ENCODE peak calls at places on chromosomes 12 and 14, in eight cellular contexts. I is tibial nerve; V is CD8-positive, alpha-beta T cell; A is right atrium auricular region; K is cardiac fibroblast; C is HL-60; E is PC-3; Y is mucosa of descending colon. F is an unnamed sample.

GRCh38 chr12:31105668-31106067 is 32.0 kb downstream of the DDX11 start:
- DNase-seq in I (no peak), V (no peak), A (peak), K (no peak), C (no peak), E (no peak), Y (no peak), F (no peak)

GRCh38 chr14:93023802-93024434 is 91.8 kb downstream of the ITPK1 start:
- DNase-seq in I (no peak), V (no peak), A (no peak), K (no peak), C (no peak), E (no peak), Y (no peak), F (no peak)

GRCh38 chr14:90483551-90483950 is 86.7 kb downstream of the CALM1 start:
- DNase-seq in I (no peak), V (peak), A (peak), K (no peak), C (peak), E (no peak), Y (peak), F (no peak)

GRCh38 chr14:74852922-74853530 is 22.9 kb downstream of the PROX2 start:
- DNase-seq in I (no peak), V (no peak), A (no peak), K (peak), C (no peak), E (no peak), Y (no peak), F (peak)

GRCh38 chr14:105492966-105493871 is 2.2 kb downstream of the TEDC1 start:
- DNase-seq in I (peak), V (no peak), A (no peak), K (no peak), C (no peak), E (no peak), Y (no peak), F (no peak)

GRCh38 chr14:100664841-100665425 is 61.8 kb upstream of the DLK1 start:
- DNase-seq in I (no peak), V (no peak), A (no peak), K (peak), C (no peak), E (no peak), Y (peak), F (peak)

GRCh38 chr12:57753938-57754337 is 965 bp upstream of the MARCHF9 start:
- DNase-seq in I (no peak), V (no peak), A (no peak), K (no peak), C (no peak), E (no peak), Y (no peak), F (no peak)

GRCh38 chr12:460301-461230 is 827 bp downstream of the B4GALNT3 start:
- DNase-seq in I (no peak), V (no peak), A (no peak), K (no peak), C (no peak), E (no peak), Y (peak), F (no peak)

GRCh38 chr14:95300002-95300696 is 19.6 kb downstream of the CLMN start:
- DNase-seq in I (no peak), V (no peak), A (no peak), K (no peak), C (no peak), E (no peak), Y (no peak), F (no peak)

GRCh38 chr12:14949631-14950030 is 11.3 kb upstream of the ERP27 start:
- DNase-seq in I (no peak), V (no peak), A (no peak), K (no peak), C (no peak), E (no peak), Y (no peak), F (no peak)

GRCh38 chr12:25084816-25085215 is 110.1 kb downstream of the DNAI7 start:
- DNase-seq in I (no peak), V (no peak), A (no peak), K (no peak), C (no peak), E (no peak), Y (no peak), F (no peak)

GRCh38 chr14:51873221-51873893 is 12.9 kb downstream of the GNG2 start:
- DNase-seq in I (no peak), V (no peak), A (no peak), K (peak), C (no peak), E (peak), Y (peak), F (peak)

GRCh38 chr12:123859035-123859434 is 96.9 kb downstream of the DNAH10 start:
- DNase-seq in I (no peak), V (no peak), A (no peak), K (no peak), C (no peak), E (no peak), Y (no peak), F (no peak)

GRCh38 chr12:33825442-33825841 is 196.9 kb upstream of the ALG10 start:
- DNase-seq in I (no peak), V (no peak), A (no peak), K (no peak), C (no peak), E (peak), Y (no peak), F (no peak)

GRCh38 chr14:78690836-78691235 is 520.7 kb downstream of the NRXN3 start:
- DNase-seq in I (no peak), V (no peak), A (no peak), K (peak), C (no peak), E (no peak), Y (no peak), F (no peak)

GRCh38 chr14:101176535-101177205 is 273.1 kb upstream of the RTL1 start:
- DNase-seq in I (no peak), V (no peak), A (peak), K (no peak), C (no peak), E (no peak), Y (no peak), F (no peak)

GRCh38 chr14:34043627-34044372 is 92.9 kb upstream of the EGLN3 start:
- DNase-seq in I (no peak), V (peak), A (no peak), K (no peak), C (no peak), E (peak), Y (peak), F (no peak)

GRCh38 chr12:124686001-124686884 is 118.8 kb upstream of the NCOR2 start:
- DNase-seq in I (no peak), V (no peak), A (no peak), K (peak), C (no peak), E (peak), Y (no peak), F (peak)

GRCh38 chr12:48105867-48106563 is at the start of gene SENP1:
- DNase-seq in I (peak), V (peak), A (peak), K (peak), C (peak), E (peak), Y (peak), F (peak)

GRCh38 chr12:130258863-130259262 is 78.8 kb upstream of the PIWIL1 start:
- DNase-seq in I (no peak), V (no peak), A (no peak), K (no peak), C (no peak), E (no peak), Y (no peak), F (no peak)

GRCh38 chr14:80212025-80212402 is 710 bp upstream of the DIO2 start:
- DNase-seq in I (no peak), V (no peak), A (no peak), K (peak), C (no peak), E (no peak), Y (no peak), F (peak)

GRCh38 chr12:40314927-40315326 is 90.1 kb downstream of the LRRK2 start:
- DNase-seq in I (no peak), V (no peak), A (no peak), K (no peak), C (no peak), E (no peak), Y (no peak), F (no peak)

GRCh38 chr12:76080017-76080728 is 4.3 kb downstream of the NAP1L1 start:
- DNase-seq in I (no peak), V (no peak), A (no peak), K (no peak), C (no peak), E (no peak), Y (no peak), F (no peak)
- H3K4me3 ChIP-seq in I (no peak), V (no peak), A (no peak), K (no peak), C (no peak), E (peak), Y (no peak), F (no peak)

GRCh38 chr14:30610719-30611388 is 11.3 kb upstream of the SCFD1 start:
- DNase-seq in I (no peak), V (no peak), A (no peak), K (peak), C (peak), E (peak), Y (peak), F (peak)
- TF ChIP-seq CTCF in I (no peak), V (no peak), A (no peak), K (peak), C (peak), E (peak), Y (no peak), F (peak)

GRCh38 chr14:58297762-58298476 is 436 bp upstream of the ARID4A start:
- DNase-seq in I (peak), V (peak), A (peak), K (peak), C (peak), E (peak), Y (peak), F (peak)

GRCh38 chr14:58298477-58298879 is at the start of gene ARID4A:
- DNase-seq in I (peak), V (peak), A (no peak), K (no peak), C (no peak), E (no peak), Y (peak), F (no peak)

GRCh38 chr14:58297412-58297761 is 968 bp upstream of the ARID4A start:
- DNase-seq in I (no peak), V (no peak), A (no peak), K (peak), C (no peak), E (no peak), Y (no peak), F (peak)

GRCh38 chr14:58298880-58299664 is 717 bp downstream of the ARID4A start:
- DNase-seq in I (no peak), V (peak), A (no peak), K (peak), C (no peak), E (no peak), Y (peak), F (no peak)

GRCh38 chr14:58296731-58297130 is 1.6 kb upstream of the ARID4A start:
- DNase-seq in I (no peak), V (no peak), A (no peak), K (no peak), C (no peak), E (peak), Y (no peak), F (peak)
- H3K4me3 ChIP-seq in I (peak), V (peak), A (peak), K (peak), C (peak), E (peak), Y (no peak), F (peak)

GRCh38 chr12:114855678-114856077 is 171.7 kb upstream of the TBX3 start:
- DNase-seq in I (no peak), V (no peak), A (no peak), K (no peak), C (no peak), E (no peak), Y (no peak), F (no peak)

GRCh38 chr12:114853003-114853529 is 169.1 kb upstream of the TBX3 start:
- DNase-seq in I (no peak), V (no peak), A (no peak), K (peak), C (no peak), E (no peak), Y (no peak), F (peak)

GRCh38 chr12:114863911-114864310 is 179.9 kb upstream of the TBX3 start:
- DNase-seq in I (no peak), V (no peak), A (no peak), K (no peak), C (no peak), E (no peak), Y (no peak), F (no peak)

GRCh38 chr12:114860969-114861368 is 177.0 kb upstream of the TBX3 start:
- DNase-seq in I (no peak), V (no peak), A (no peak), K (no peak), C (no peak), E (no peak), Y (no peak), F (no peak)

GRCh38 chr12:114858388-114859146 is 174.6 kb upstream of the TBX3 start:
- DNase-seq in I (no peak), V (no peak), A (no peak), K (no peak), C (no peak), E (peak), Y (peak), F (no peak)
- TF ChIP-seq CTCF in I (no peak), V (no peak), A (no peak), K (peak), C (no peak), E (peak), Y (no peak), F (no peak)

GRCh38 chr12:67070604-67071003 is 198.6 kb upstream of the CAND1 start:
- DNase-seq in I (no peak), V (no peak), A (no peak), K (no peak), C (no peak), E (no peak), Y (no peak), F (no peak)

GRCh38 chr12:67068773-67069450 is 200.2 kb upstream of the CAND1 start:
- DNase-seq in I (no peak), V (peak), A (no peak), K (peak), C (no peak), E (peak), Y (peak), F (peak)

GRCh38 chr12:67069451-67070306 is 199.5 kb upstream of the CAND1 start:
- DNase-seq in I (no peak), V (peak), A (no peak), K (peak), C (peak), E (peak), Y (peak), F (peak)

GRCh38 chr12:67068204-67068731 is 200.9 kb upstream of the CAND1 start:
- DNase-seq in I (no peak), V (no peak), A (no peak), K (no peak), C (no peak), E (peak), Y (peak), F (peak)

DNA sequence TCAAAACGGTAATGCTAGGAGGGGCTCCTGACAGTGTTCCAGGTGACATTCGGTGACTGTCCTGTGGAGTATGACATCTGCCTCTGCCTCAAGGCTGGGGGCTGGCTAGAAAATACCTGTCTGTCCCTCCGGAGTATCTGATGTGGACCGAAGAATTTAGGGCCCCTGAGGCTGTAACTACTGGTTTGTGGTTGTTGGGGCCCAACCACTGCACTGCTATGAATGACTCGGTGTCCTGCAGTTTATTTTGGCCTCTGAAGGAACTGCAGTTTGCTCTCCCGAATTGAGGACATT is 198.9 kb upstream of the CAND1 start:
- DNase-seq in I (no peak), V (no peak), A (no peak), K (no peak), C (no peak), E (no peak), Y (no peak), F (no peak)
- H3K4me3 ChIP-seq in I (no peak), V (no peak), A (peak), K (no peak), C (no peak), E (peak), Y (no peak), F (no peak)

DNA sequence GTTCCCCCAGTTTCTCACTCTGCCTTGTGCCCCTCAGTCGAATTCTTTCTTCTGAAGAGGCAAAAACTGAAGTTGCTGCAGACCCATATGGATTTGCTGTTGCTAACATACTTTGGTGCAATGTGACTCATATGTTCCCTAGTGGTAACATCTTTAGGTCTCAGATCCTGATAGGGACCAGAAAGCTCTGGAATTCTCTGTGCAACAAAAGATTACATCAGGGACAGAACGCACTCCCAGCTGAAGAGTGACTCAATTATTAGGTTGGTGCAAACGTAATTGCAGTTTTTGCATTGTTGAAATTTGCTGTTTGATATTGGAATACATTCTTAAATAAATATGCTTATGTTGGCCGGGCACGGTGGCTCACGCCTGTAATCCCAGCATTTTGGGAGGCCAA is 8.2 kb upstream of the DHRS2 start:
- DNase-seq in I (no peak), V (no peak), A (no peak), K (no peak), C (no peak), E (no peak), Y (no peak), F (peak)
- TF ChIP-seq CTCF in I (no peak), V (no peak), A (no peak), K (no peak), C (no peak), E (no peak), Y (no peak), F (no peak)

GRCh38 chr14:76138119-76138757 is 13.5 kb upstream of the GPATCH2L start:
- DNase-seq in I (no peak), V (no peak), A (no peak), K (no peak), C (no peak), E (no peak), Y (no peak), F (no peak)
- H3K4me3 ChIP-seq in I (no peak), V (no peak), A (peak), K (no peak), C (no peak), E (no peak), Y (no peak), F (no peak)

F was measured in foreskin fibroblast.